ENCODE peak calls at places on chromosomes 2 and 18, in eight cellular contexts. One of them, this sample, is unnamed.

GRCh38 chr2:224217962-224218347 is 178.9 kb upstream of the SERPINE2 start:
- DNase-seq in brain microvascular endothelial cell: peak; percentile 87
- DNase-seq in psoas muscle: no peak
- DNase-seq in epithelial cell of esophagus: peak; percentile 33
- DNase-seq in stimulated activated CD4-positive, alpha-beta T cell treated with anti-CD3 and anti-CD28 coated beads, Interleukin-12 subunit alpha, Interleukin-12 subunit beta, amount 100 ng/mL, for 48 hours: no peak
- DNase-seq in thoracic aorta: no peak
- DNase-seq in transverse colon: no peak
- DNase-seq in lung: no peak
- DNase-seq in this sample: no peak

GRCh38 chr2:18413794-18414396 is 146.6 kb downstream of the RDH14 start:
- DNase-seq in brain microvascular endothelial cell: peak; percentile 84
- DNase-seq in psoas muscle: no peak
- DNase-seq in epithelial cell of esophagus: peak; percentile 87
- DNase-seq in stimulated activated CD4-positive, alpha-beta T cell treated with anti-CD3 and anti-CD28 coated beads, Interleukin-12 subunit alpha, Interleukin-12 subunit beta, amount 100 ng/mL, for 48 hours: no peak
- DNase-seq in thoracic aorta: no peak
- DNase-seq in transverse colon: no peak
- DNase-seq in lung: peak; percentile 43
- DNase-seq in this sample: peak; percentile 76

GRCh38 chr2:144522741-144523605 is 3.1 kb upstream of the ZEB2 start:
- DNase-seq in brain microvascular endothelial cell: peak; percentile 33
- DNase-seq in psoas muscle: peak; percentile 36
- DNase-seq in epithelial cell of esophagus: no peak
- DNase-seq in stimulated activated CD4-positive, alpha-beta T cell treated with anti-CD3 and anti-CD28 coated beads, Interleukin-12 subunit alpha, Interleukin-12 subunit beta, amount 100 ng/mL, for 48 hours: no peak
- DNase-seq in thoracic aorta: no peak
- DNase-seq in transverse colon: no peak
- DNase-seq in lung: no peak
- DNase-seq in this sample: peak; percentile 1

GRCh38 chr2:196957881-196958525 is 31.5 kb upstream of the PGAP1 start:
- DNase-seq in brain microvascular endothelial cell: no peak
- DNase-seq in psoas muscle: no peak
- DNase-seq in epithelial cell of esophagus: no peak
- DNase-seq in stimulated activated CD4-positive, alpha-beta T cell treated with anti-CD3 and anti-CD28 coated beads, Interleukin-12 subunit alpha, Interleukin-12 subunit beta, amount 100 ng/mL, for 48 hours: no peak
- DNase-seq in thoracic aorta: no peak
- DNase-seq in transverse colon: no peak
- DNase-seq in lung: no peak
- DNase-seq in this sample: no peak

GRCh38 chr2:3183766-3184165 is 193.9 kb downstream of the EIPR1 start:
- DNase-seq in brain microvascular endothelial cell: no peak
- DNase-seq in psoas muscle: no peak
- DNase-seq in epithelial cell of esophagus: no peak
- DNase-seq in stimulated activated CD4-positive, alpha-beta T cell treated with anti-CD3 and anti-CD28 coated beads, Interleukin-12 subunit alpha, Interleukin-12 subunit beta, amount 100 ng/mL, for 48 hours: no peak
- DNase-seq in thoracic aorta: no peak
- DNase-seq in transverse colon: no peak
- DNase-seq in lung: no peak
- DNase-seq in this sample: no peak

GRCh38 chr2:203928849-203929248 is 7.7 kb upstream of the ICOS start:
- DNase-seq in brain microvascular endothelial cell: no peak
- DNase-seq in psoas muscle: no peak
- DNase-seq in epithelial cell of esophagus: peak; percentile 18
- DNase-seq in stimulated activated CD4-positive, alpha-beta T cell treated with anti-CD3 and anti-CD28 coated beads, Interleukin-12 subunit alpha, Interleukin-12 subunit beta, amount 100 ng/mL, for 48 hours: no peak
- DNase-seq in thoracic aorta: no peak
- DNase-seq in transverse colon: no peak
- DNase-seq in lung: no peak
- DNase-seq in this sample: peak; percentile 26

GRCh38 chr2:67886423-67886822 is 176.4 kb downstream of the C1D start:
- DNase-seq in brain microvascular endothelial cell: no peak
- DNase-seq in psoas muscle: no peak
- DNase-seq in epithelial cell of esophagus: no peak
- DNase-seq in stimulated activated CD4-positive, alpha-beta T cell treated with anti-CD3 and anti-CD28 coated beads, Interleukin-12 subunit alpha, Interleukin-12 subunit beta, amount 100 ng/mL, for 48 hours: no peak
- DNase-seq in thoracic aorta: no peak
- DNase-seq in transverse colon: no peak
- DNase-seq in lung: no peak
- DNase-seq in this sample: no peak

GRCh38 chr2:204693262-204693661 is 148.0 kb downstream of the PARD3B start:
- DNase-seq in brain microvascular endothelial cell: no peak
- DNase-seq in psoas muscle: no peak
- DNase-seq in epithelial cell of esophagus: no peak
- DNase-seq in stimulated activated CD4-positive, alpha-beta T cell treated with anti-CD3 and anti-CD28 coated beads, Interleukin-12 subunit alpha, Interleukin-12 subunit beta, amount 100 ng/mL, for 48 hours: no peak
- DNase-seq in thoracic aorta: no peak
- DNase-seq in transverse colon: no peak
- DNase-seq in lung: no peak
- DNase-seq in this sample: no peak

GRCh38 chr18:49817947-49818346 is 4.6 kb upstream of the ACAA2 start:
- DNase-seq in brain microvascular endothelial cell: no peak
- DNase-seq in psoas muscle: no peak
- DNase-seq in epithelial cell of esophagus: peak; percentile 26
- DNase-seq in stimulated activated CD4-positive, alpha-beta T cell treated with anti-CD3 and anti-CD28 coated beads, Interleukin-12 subunit alpha, Interleukin-12 subunit beta, amount 100 ng/mL, for 48 hours: no peak
- DNase-seq in thoracic aorta: no peak
- DNase-seq in transverse colon: peak; percentile 79
- DNase-seq in lung: no peak
- DNase-seq in this sample: no peak

GRCh38 chr2:240405654-240406313 is 29.7 kb upstream of the GPC1 start:
- DNase-seq in brain microvascular endothelial cell: no peak
- DNase-seq in psoas muscle: no peak
- DNase-seq in epithelial cell of esophagus: no peak
- DNase-seq in stimulated activated CD4-positive, alpha-beta T cell treated with anti-CD3 and anti-CD28 coated beads, Interleukin-12 subunit alpha, Interleukin-12 subunit beta, amount 100 ng/mL, for 48 hours: no peak
- DNase-seq in thoracic aorta: no peak
- DNase-seq in transverse colon: no peak
- DNase-seq in lung: no peak
- DNase-seq in this sample: no peak

GRCh38 chr2:38191516-38191915 is 115.6 kb upstream of the CYP1B1 start:
- DNase-seq in brain microvascular endothelial cell: no peak
- DNase-seq in psoas muscle: no peak
- DNase-seq in epithelial cell of esophagus: peak; percentile 55
- DNase-seq in stimulated activated CD4-positive, alpha-beta T cell treated with anti-CD3 and anti-CD28 coated beads, Interleukin-12 subunit alpha, Interleukin-12 subunit beta, amount 100 ng/mL, for 48 hours: no peak
- DNase-seq in thoracic aorta: no peak
- DNase-seq in transverse colon: no peak
- DNase-seq in lung: no peak
- DNase-seq in this sample: peak; percentile 2

This sample was measured in DMS53.